ENCODE peak calls at places on chromosomes 4 and X, in four cellular contexts. F is K562, X is IMR-90, H is GM12878. N is an unnamed sample.

GRCh38 chr4:128191115-128191897 is 96.3 kb downstream of the PGRMC2 start:
- DNase-seq in F (peak; percentile 65), H (peak; percentile 54), X (peak; percentile 77), N (peak; percentile 70)

GRCh38 chr4:133320576-133321170 is 171.6 kb downstream of the PCDH10 start:
- DNase-seq in X (peak; percentile 3), H (no peak), F (peak; percentile 17), N (peak; percentile 21)

GRCh38 chr4:109967798-109968520 is 55.3 kb downstream of the EGF start:
- DNase-seq in H (no peak), X (peak; percentile 67), F (no peak), N (no peak)

GRCh38 chrX:19886888-19887531 is 390 bp downstream of the SH3KBP1 start:
- DNase-seq in F (peak; percentile 12), H (no peak), X (no peak), N (peak; percentile 48)

GRCh38 chrX:130994671-130995070 is 63.5 kb upstream of the ARHGAP36 start:
- DNase-seq in X (peak; percentile 2), F (peak; percentile 28), H (no peak), N (peak; percentile 16)

GRCh38 chrX:129572422-129572821 is 32.4 kb downstream of the OCRL start:
- DNase-seq in X (no peak), F (no peak), H (no peak), N (no peak)

GRCh38 chrX:134548257-134548732 is 88.3 kb downstream of the HPRT1 start:
- DNase-seq in H (no peak), X (no peak), F (peak; percentile 19), N (no peak)

GRCh38 chr4:17613761-17614415 is 553 bp upstream of the MED28 start:
- DNase-seq in X (peak; percentile 87), H (no peak), F (no peak), N (no peak)

GRCh38 chrX:78321809-78322208 is 5.6 kb downstream of the CYSLTR1 start:
- DNase-seq in H (no peak), F (no peak), X (no peak), N (no peak)

GRCh38 chrX:141760761-141761160 is 62.2 kb upstream of the SPANXD start:
- DNase-seq in F (no peak), H (no peak), X (peak; percentile 26), N (no peak)

GRCh38 chr4:57109847-57110634 is at the start of gene IGFBP7:
- DNase-seq in F (peak; percentile 59), X (no peak), H (no peak), N (no peak)

GRCh38 chr4:109921384-109921808 is 8.7 kb downstream of the EGF start:
- DNase-seq in F (no peak), X (peak; percentile 86), H (no peak), N (peak; percentile 83)

GRCh38 chrX:120781416-120781815 is 94.2 kb downstream of the CT47B1 start:
- DNase-seq in X (no peak), H (no peak), F (no peak), N (no peak)

GRCh38 chrX:19724409-19724808 is 163.0 kb downstream of the SH3KBP1 start:
- DNase-seq in H (no peak), X (no peak), F (no peak), N (no peak)

GRCh38 chr4:59571805-59572430 is 1628.2 kb upstream of the ADGRL3 start:
- DNase-seq in F (no peak), X (no peak), H (no peak), N (no peak)

GRCh38 chr4:15024386-15024785 is 22.1 kb downstream of the CPEB2 start:
- DNase-seq in H (no peak), F (no peak), X (peak; percentile 30), N (no peak)

GRCh38 chrX:78514852-78515251 is 144.3 kb downstream of the RTL3 start:
- DNase-seq in X (no peak), F (no peak), H (no peak), N (no peak)

GRCh38 chr4:55611358-55612059 is 19.5 kb upstream of the PDCL2 start:
- DNase-seq in X (no peak), H (no peak), F (no peak), N (no peak)

GRCh38 chr4:52263612-52264011 is 212.5 kb downstream of the SPATA18 start:
- DNase-seq in F (no peak), X (no peak), H (no peak), N (no peak)

GRCh38 chrX:42809569-42809968 is 31.6 kb upstream of the PPP1R2C start:
- DNase-seq in F (no peak), H (no peak), X (no peak), N (no peak)

GRCh38 chr4:141668200-141668599 is 31.8 kb downstream of the IL15 start:
- DNase-seq in F (no peak), H (no peak), X (peak; percentile 47), N (no peak)

GRCh38 chr4:189021831-189022230 is 882.6 kb downstream of the TRIML1 start:
- DNase-seq in F (no peak), H (no peak), X (peak; percentile 67), N (peak; percentile 53)

GRCh38 chr4:71827811-71828210 is 43.9 kb upstream of the GC start:
- DNase-seq in X (no peak), H (no peak), F (no peak), N (no peak)

GRCh38 chr4:36285784-36286480 is 4.5 kb downstream of the DTHD1 start:
- DNase-seq in H (peak; percentile 93), X (no peak), F (no peak), N (no peak)

GRCh38 chrX:43551590-43551989 is 104.5 kb upstream of the MAOA start:
- DNase-seq in X (no peak), F (no peak), H (no peak), N (no peak)

GRCh38 chrX:47618923-47619485 is 653 bp downstream of the SYN1 start:
- DNase-seq in F (no peak), X (no peak), H (no peak), N (no peak)

GRCh38 chr4:32349026-32349425 is 1628.9 kb downstream of the PCDH7 start:
- DNase-seq in X (no peak), H (no peak), F (no peak), N (no peak)

GRCh38 chrX:2391869-2392606 is 108.7 kb downstream of the DHRSX start:
- DNase-seq in X (peak; percentile 82), H (no peak), F (no peak), N (peak; percentile 98)

GRCh38 chr4:74659576-74660411 is 134.5 kb downstream of the BTC start:
- DNase-seq in X (peak; percentile 99), F (peak; percentile 49), H (no peak), N (peak; percentile 99)

GRCh38 chr4:74660866-74661265 is 133.5 kb downstream of the BTC start:
- DNase-seq in H (no peak), X (no peak), F (no peak), N (no peak)

GRCh38 chr4:74663631-74664030 is 130.7 kb downstream of the BTC start:
- DNase-seq in H (no peak), X (no peak), F (no peak), N (no peak)

GRCh38 chr4:74658114-74658513 is 136.2 kb downstream of the BTC start:
- DNase-seq in F (no peak), H (no peak), X (no peak), N (no peak)

DNA sequence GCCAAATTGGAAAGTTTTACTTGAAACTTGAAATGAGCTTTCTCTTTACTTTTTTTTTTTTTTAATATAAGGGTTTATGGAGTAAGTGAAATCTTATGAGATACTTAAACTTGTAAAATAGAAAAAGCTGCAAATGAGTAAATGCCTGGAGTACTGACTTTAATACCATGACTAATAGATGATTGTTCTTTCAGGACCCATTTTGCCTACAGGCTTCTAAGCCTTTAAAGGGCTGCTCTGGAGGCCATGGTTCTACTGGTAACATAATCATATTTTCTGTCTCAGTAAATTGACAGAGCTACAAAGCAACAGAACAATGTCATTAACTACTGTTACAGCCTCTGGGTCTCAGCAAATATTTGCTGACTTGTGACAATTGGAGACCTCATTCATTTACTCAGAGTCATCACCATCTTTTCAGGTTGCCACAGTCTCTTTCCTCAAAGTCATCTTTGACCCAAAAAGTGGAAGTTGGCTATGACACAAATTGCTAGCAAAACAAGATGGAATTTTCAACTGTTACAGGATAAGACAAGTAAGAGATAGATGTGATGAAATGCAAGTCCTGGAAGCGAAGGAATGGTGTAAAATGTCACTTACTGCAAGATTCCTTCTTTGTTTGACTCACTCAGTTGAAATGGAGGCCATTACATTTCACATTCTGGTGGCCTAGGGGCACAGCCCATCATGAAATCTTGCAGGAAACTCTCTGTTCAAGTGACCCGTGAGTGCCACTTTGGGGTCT is 132.7 kb downstream of the BTC start:
- DNase-seq in X (peak; percentile 35), F (no peak), H (no peak), N (peak; percentile 73)
- TF ChIP-seq RAD21 in X (no peak), F (no peak), H (no peak), N (no peak)

GRCh38 chr4:20095805-20096541 is 155.7 kb upstream of the SLIT2 start:
- DNase-seq in F (no peak), H (no peak), X (peak; percentile 4), N (no peak)
- TF ChIP-seq ELK1 in F (no peak), H (no peak), X (no peak), N (no peak)

DNA sequence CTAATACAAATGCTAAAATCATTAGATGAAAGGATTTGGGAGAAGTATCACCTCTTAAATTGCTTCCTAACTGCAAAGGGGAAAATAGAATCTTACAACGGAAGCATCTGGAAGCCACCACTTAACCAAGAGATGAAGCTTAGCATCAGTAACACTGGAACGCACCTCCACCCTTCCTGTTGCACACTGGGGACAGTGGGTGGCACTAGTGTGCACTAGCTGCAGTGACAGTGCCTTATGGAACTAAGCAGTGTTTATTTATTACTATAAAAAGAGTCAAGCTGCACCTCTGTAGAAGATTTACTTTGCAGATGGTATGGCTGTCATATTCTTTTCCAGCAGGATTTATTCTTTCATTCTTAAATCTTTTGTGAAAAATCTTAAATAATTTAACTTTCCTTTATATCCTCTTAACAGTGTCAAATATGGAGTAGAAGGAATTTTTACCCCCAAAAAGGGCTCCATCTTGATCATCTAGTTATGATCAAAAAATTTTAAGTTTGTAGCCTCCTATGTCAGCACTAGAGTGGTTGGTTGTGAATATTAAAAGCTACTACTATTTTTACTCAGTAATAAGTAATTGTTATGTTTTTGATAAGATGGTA is 76.7 kb downstream of the SCD5 start:
- DNase-seq in H (no peak), F (peak; percentile 35), X (peak; percentile 26), N (peak; percentile 41)
- TF ChIP-seq RAD21 in H (peak; percentile 52), F (peak; percentile 26), X (peak; percentile 51), N (peak; percentile 34)

GRCh38 chr4:954211-955020 is 19.0 kb downstream of the DGKQ start:
- DNase-seq in F (no peak), H (no peak), X (no peak), N (no peak)
- TF ChIP-seq ELK1 in F (no peak), H (no peak), X (no peak), N (no peak)

GRCh38 chrX:40173662-40174593 is 76.2 kb upstream of the BCOR start:
- DNase-seq in X (no peak), H (no peak), F (peak; percentile 22), N (no peak)
- TF ChIP-seq RAD21 in X (no peak), H (peak; percentile 11), F (peak; percentile 23), N (no peak)

GRCh38 chrX:10615931-10616780 is 4.2 kb downstream of the MID1 start:
- DNase-seq in F (peak; percentile 25), X (peak; percentile 58), H (no peak), N (no peak)
- TF ChIP-seq ELK1 in F (no peak), X (no peak), H (no peak), N (no peak)

GRCh38 chr4:54063224-54063623 is 1.2 kb downstream of the CHIC2 start:
- DNase-seq in F (no peak), H (no peak), X (peak; percentile 60), N (no peak)
- TF ChIP-seq RAD21 in F (no peak), H (no peak), X (no peak), N (no peak)

GRCh38 chr4:138252551-138252950 is 10.4 kb upstream of the SLC7A11 start:
- DNase-seq in H (no peak), F (no peak), X (no peak), N (no peak)
- TF ChIP-seq ELK1 in H (no peak), F (no peak), X (no peak), N (no peak)

GRCh38 chr4:63349674-63350025 is 1059.6 kb downstream of the TECRL start:
- DNase-seq in F (no peak), X (no peak), H (no peak), N (no peak)
- TF ChIP-seq RAD21 in F (no peak), X (no peak), H (no peak), N (no peak)